ENCODE peak calls at places on chromosomes 4 and X, in seven cellular contexts. V is left lung; K is body of pancreas; C is pancreas; E is PC-3; Y is A549; Q is CD8-positive, alpha-beta T cell. G is an unnamed sample. For H3K4me1, the result is how much of the 10 kb centered on the place peaks cover.

GRCh38 chr4:77126844-77127614 is 30.0 kb upstream of the CCNG2 start:
- ATAC-seq in V (peak), K (no peak), C (no peak), E (no peak), Y (no peak), Q (no peak), G (peak)

GRCh38 chr4:105969575-105969974 is 74.3 kb downstream of the NPNT start:
- ATAC-seq in V (no peak), K (no peak), C (no peak), E (no peak), Y (no peak), Q (no peak), G (no peak)

GRCh38 chr4:81625422-81626417 is 154.0 kb upstream of the RASGEF1B start:
- ATAC-seq in V (no peak), K (no peak), C (no peak), E (no peak), Y (no peak), Q (no peak), G (no peak)

GRCh38 chrX:20372533-20372932 is 105.8 kb upstream of the RPS6KA3 start:
- ATAC-seq in V (peak), K (no peak), C (no peak), E (peak), Y (peak), Q (no peak), G (no peak)

GRCh38 chrX:11458175-11458574 is 165.0 kb downstream of the AMELX start:
- ATAC-seq in V (no peak), K (no peak), C (no peak), E (peak), Y (no peak), Q (no peak), G (peak)

GRCh38 chr4:18735740-18736288 is 714.3 kb upstream of the LCORL start:
- ATAC-seq in V (no peak), K (no peak), C (no peak), E (no peak), Y (no peak), Q (no peak), G (no peak)

GRCh38 chr4:76293705-76294274 is 12.7 kb upstream of the STBD1 start:
- ATAC-seq in V (peak), K (no peak), C (no peak), E (no peak), Y (no peak), Q (no peak), G (no peak)

GRCh38 chr4:115113382-115114106 is at the start of gene NDST4:
- ATAC-seq in V (no peak), K (peak), C (peak), E (peak), Y (peak), Q (no peak), G (no peak)

GRCh38 chrX:41421071-41421729 is 25.9 kb upstream of the NYX start:
- ATAC-seq in V (no peak), K (no peak), C (no peak), E (no peak), Y (no peak), Q (no peak), G (no peak)

GRCh38 chr4:95066011-95066410 is 308.3 kb downstream of the BMPR1B start:
- ATAC-seq in V (no peak), K (no peak), C (no peak), E (no peak), Y (no peak), Q (no peak), G (no peak)

DNA sequence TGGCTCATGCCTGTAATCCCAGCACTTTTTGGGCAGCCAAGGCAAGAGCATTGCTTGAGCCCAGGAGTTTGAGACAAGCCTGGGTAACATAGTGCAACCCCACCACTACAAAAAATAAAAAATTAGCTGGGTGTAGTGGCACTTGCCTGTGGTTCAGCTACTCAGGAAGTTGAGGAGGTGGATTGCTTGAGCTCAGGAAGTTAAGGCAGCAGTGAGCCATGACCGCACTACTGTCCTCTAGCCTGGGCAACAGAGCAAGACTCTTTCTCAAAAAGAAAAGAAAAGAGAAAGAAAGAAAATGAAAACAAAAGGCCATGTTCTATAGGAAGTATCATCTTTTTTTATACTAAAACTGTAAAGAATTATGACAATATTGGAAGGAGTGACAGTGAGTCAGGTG is 38.5 kb downstream of the NEK1 start:
- ATAC-seq in V (no peak), K (no peak), C (no peak), E (no peak), Y (no peak), Q (no peak), G (no peak)
- H3K4me1 ChIP-seq in V (under half), K (under half), C (under half), E (under half), Y (under half), Q (under half), G (under half)

DNA sequence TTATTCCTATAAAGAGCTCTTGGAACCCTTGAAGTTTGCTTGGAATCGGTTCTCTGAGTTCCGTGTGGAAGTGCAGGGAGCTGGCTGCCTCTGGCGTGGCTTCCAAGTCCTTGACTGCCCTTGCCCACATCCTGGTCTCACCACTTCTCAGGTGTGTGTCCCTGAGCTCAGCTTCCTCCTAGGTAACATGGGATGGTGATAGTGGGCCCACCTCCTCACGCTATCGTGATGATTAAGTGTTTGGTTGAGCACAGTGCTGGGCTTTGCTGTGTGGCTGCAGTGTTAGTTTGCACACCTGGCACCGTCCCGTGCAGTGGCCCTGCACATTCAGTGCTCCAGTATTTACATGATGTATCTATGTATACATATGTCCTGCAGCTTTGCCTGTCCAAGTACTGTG is 81.5 kb downstream of the CLDN34 start:
- ATAC-seq in V (peak), K (peak), C (peak), E (no peak), Y (no peak), Q (no peak), G (no peak)
- H3K4me1 ChIP-seq in V (under half), K (under half), C (under half), E (under half), Y (under half), Q (under half), G (under half)

GRCh38 chr4:88750369-88750768 is 52.7 kb upstream of the NAP1L5 start:
- ATAC-seq in V (no peak), K (no peak), C (no peak), E (no peak), Y (no peak), Q (no peak), G (no peak)

GRCh38 chr4:88752076-88752463 is 54.4 kb upstream of the NAP1L5 start:
- ATAC-seq in V (no peak), K (no peak), C (no peak), E (no peak), Y (peak), Q (no peak), G (no peak)

GRCh38 chr4:88751258-88752075 is 53.8 kb upstream of the NAP1L5 start:
- ATAC-seq in V (peak), K (no peak), C (no peak), E (peak), Y (peak), Q (no peak), G (no peak)

GRCh38 chr4:88753658-88754431 is 56.2 kb upstream of the NAP1L5 start:
- ATAC-seq in V (no peak), K (peak), C (peak), E (no peak), Y (peak), Q (no peak), G (no peak)

DNA sequence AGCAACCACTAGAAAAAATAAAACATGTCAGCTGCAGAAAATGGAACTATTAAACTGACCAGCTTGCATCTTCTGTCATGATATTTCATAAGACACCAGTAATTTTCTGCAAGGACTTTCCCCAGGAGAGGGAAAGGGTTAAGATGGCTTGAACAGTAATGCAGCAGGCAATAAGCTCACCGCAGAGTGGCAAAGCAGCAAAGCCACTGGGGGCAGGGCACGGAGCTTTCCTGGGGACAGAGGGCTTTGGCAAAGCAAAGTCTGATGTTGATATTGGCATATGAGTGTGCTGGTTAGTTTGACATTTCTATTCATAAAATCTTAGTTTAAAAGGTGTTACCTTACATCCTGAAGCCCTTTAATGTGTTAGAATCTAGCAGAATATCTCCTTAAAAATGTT is 55.1 kb upstream of the NAP1L5 start:
- ATAC-seq in V (no peak), K (no peak), C (peak), E (peak), Y (peak), Q (no peak), G (no peak)
- H3K4me1 ChIP-seq in V (under half), K (under half), C (under half), E (under half), Y (half or more), Q (under half), G (under half)

DNA sequence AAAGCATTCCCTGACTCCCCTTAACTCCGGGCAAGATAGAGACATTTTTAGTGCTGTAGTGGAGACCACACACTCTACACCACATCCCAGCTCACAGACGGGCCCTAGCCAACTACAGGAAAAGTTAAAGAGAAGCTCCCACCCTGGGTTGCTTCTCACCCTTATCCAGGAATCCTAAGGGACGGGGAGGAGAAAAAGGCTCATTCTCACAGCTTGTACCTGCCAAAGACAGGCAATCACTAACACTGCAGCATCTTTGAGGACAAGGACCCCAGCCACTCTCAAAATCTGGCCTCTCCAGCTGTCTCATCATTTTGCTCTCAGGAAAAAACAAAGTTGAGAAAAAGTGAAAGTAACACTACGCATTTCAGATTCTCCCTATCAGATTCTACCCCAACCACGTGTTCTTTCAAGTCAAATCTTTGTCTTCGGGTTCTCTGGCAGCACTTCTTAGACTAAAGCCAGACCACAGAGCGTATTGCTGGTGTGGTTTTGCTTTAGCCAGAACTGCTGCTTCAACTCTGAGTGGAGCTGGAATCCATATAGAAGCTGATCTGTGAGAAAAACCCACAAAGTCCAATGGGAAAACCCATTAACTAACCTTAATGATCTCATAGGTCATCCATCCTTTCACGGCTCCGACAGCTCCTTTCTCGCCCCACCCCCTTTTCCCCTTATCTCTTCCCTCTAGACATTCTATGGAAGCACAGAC is 605.9 kb upstream of the DIPK2B start:
- ATAC-seq in V (peak), K (no peak), C (no peak), E (no peak), Y (no peak), Q (peak), G (no peak)
- H3K4me1 ChIP-seq in V (under half), K (under half), C (under half), E (under half), Y (half or more), Q (under half), G (under half)

G was measured in gastroesophageal sphincter.